ENCODE peak calls at places on chromosome 18, in seven cellular contexts. Z, F, T, R, C, I and X are unnamed samples.

GRCh38 chr18:26456070-26456491 is 92.3 kb downstream of the KCTD1 start:
- DNase-seq in Z (no peak), F (no peak), T (no peak), R (no peak), C (no peak), I (no peak), X (no peak)

GRCh38 chr18:41731887-41732286 is 223.1 kb upstream of the PIK3C3 start:
- DNase-seq in Z (no peak), F (no peak), T (no peak), R (no peak), C (no peak), I (no peak), X (no peak)

GRCh38 chr18:1779587-1779986 is 791.7 kb downstream of the METTL4 start:
- DNase-seq in Z (no peak), F (no peak), T (no peak), R (no peak), C (no peak), I (no peak), X (no peak)

GRCh38 chr18:59461171-59461570 is 102.1 kb upstream of the LMAN1 start:
- DNase-seq in Z (no peak), F (no peak), T (no peak), R (no peak), C (no peak), I (no peak), X (no peak)

GRCh38 chr18:8610442-8610801 is 1.2 kb downstream of the RAB12 start:
- DNase-seq in Z (no peak), F (no peak), T (peak; percentile 37), R (no peak), C (no peak), I (peak; percentile 16), X (no peak)

GRCh38 chr18:6917082-6917481 is 187.6 kb downstream of the ARHGAP28 start:
- DNase-seq in Z (no peak), F (no peak), T (no peak), R (no peak), C (no peak), I (no peak), X (no peak)

GRCh38 chr18:46718501-46719341 is 38.1 kb downstream of the ST8SIA5 start:
- DNase-seq in Z (no peak), F (no peak), T (no peak), R (peak; percentile 88), C (no peak), I (no peak), X (no peak)

GRCh38 chr18:32920796-32921787 is 148.3 kb upstream of the KLHL14 start:
- DNase-seq in Z (no peak), F (peak; percentile 9), T (no peak), R (peak; percentile 97), C (no peak), I (no peak), X (no peak)

GRCh38 chr18:58045265-58046086 is 1.4 kb downstream of the NEDD4L start:
- DNase-seq in Z (peak; percentile 53), F (no peak), T (peak; percentile 23), R (peak; percentile 55), C (peak; percentile 48), I (peak; percentile 67), X (peak; percentile 43)

GRCh38 chr18:48949051-48949605 is 1.6 kb downstream of the SMAD7 start:
- DNase-seq in Z (no peak), F (no peak), T (peak; percentile 27), R (no peak), C (no peak), I (peak; percentile 47), X (no peak)
- H3K27ac ChIP-seq in Z (peak overlapping the region; percentile 99), F (peak overlapping the region; percentile 92), T (peak overlapping the region; percentile 58), R (peak overlapping the region; percentile 89), C (peak overlapping the region; percentile 49), I (no peak overlapping the region), X (peak overlapping the region; percentile 76)

GRCh38 chr18:11963991-11964484 is 17.3 kb upstream of the IMPA2 start:
- DNase-seq in Z (no peak), F (no peak), T (no peak), R (no peak), C (no peak), I (peak; percentile 37), X (no peak)
- H3K27ac ChIP-seq in Z (no peak overlapping the region), F (no peak overlapping the region), T (no peak overlapping the region), R (no peak overlapping the region), C (no peak overlapping the region), I (no peak overlapping the region), X (no peak overlapping the region)

GRCh38 chr18:2927745-2928144 is 80.9 kb downstream of the EMILIN2 start:
- DNase-seq in Z (no peak), F (no peak), T (peak; percentile 11), R (no peak), C (no peak), I (no peak), X (no peak)
- H3K27ac ChIP-seq in Z (no peak overlapping the region), F (no peak overlapping the region), T (no peak overlapping the region), R (no peak overlapping the region), C (no peak overlapping the region), I (no peak overlapping the region), X (no peak overlapping the region)

DNA sequence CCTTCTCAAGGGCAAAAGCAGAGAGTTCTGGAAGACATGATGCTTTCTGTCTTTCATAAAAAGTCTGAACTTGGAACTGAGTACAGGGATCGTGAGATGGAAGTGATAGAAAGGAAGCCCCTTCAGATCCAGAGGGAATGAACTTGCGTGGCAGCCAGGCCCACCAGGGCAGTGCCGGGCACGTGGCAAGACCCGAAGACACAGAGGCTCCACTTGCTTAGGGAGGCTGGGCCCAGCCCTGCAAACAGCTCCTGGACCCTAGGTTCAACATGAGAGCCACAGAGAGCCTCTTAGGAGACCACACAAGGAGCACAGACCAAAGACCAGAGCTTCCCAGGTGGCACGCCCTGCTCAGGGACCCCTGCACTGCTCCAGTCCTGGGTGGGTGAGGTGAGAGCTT is 155.4 kb upstream of the SMIM21 start:
- DNase-seq in Z (no peak), F (no peak), T (no peak), R (no peak), C (no peak), I (no peak), X (no peak)
- H3K27ac ChIP-seq in Z (no peak overlapping the region), F (no peak overlapping the region), T (no peak overlapping the region), R (no peak overlapping the region), C (no peak overlapping the region), I (no peak overlapping the region), X (no peak overlapping the region)

DNA sequence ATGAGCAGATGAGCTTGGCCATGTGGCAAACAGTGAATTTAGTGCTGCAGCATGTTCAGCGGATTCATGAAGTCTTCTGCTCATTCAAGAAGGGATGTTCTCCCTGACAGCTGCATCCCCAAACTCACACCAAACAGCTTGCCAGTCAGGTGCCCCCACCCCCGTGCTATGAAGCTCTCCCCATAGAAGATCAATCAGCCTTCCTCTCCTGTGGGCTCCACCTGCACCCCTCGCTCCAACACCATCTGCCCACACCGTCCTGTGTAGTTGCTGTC is 219.0 kb downstream of the BCL2 start:
- DNase-seq in Z (no peak), F (no peak), T (no peak), R (no peak), C (no peak), I (no peak), X (no peak)
- H3K27ac ChIP-seq in Z (no peak overlapping the region), F (no peak overlapping the region), T (no peak overlapping the region), R (no peak overlapping the region), C (no peak overlapping the region), I (no peak overlapping the region), X (no peak overlapping the region)